ENCODE peak calls at places on chromosomes 2 and 18, in ten cellular contexts. Y is smooth muscle cell of the brain vasculature; L is AG09319; A is activated effector memory CD4-positive, alpha-beta T cell treated with anti-CD3 and anti-CD28 coated beads, Interleukin-2, amount 50 U/mL, for 16 hours; E is iris pigment epithelial cell; F is MV-4-11; O is activated CD4-positive, alpha-beta T cell treated with anti-CD3 and anti-CD28 coated beads for 1 hour; R is anterior cingulate cortex; D is ovary; C is GM12864. T is an unnamed sample.

GRCh38 chr18:61764381-61764780 is 128.4 kb downstream of the RNF152 start:
- DNase-seq in R (no peak), F (peak; percentile 82), D (no peak), Y (no peak), L (no peak), O (no peak), C (no peak), E (peak; percentile 20), A (no peak), T (no peak)

GRCh38 chr2:209431701-209432100 is 7.9 kb downstream of the MAP2 start:
- DNase-seq in Y (no peak), R (no peak), L (peak; percentile 11), C (no peak), F (no peak), A (no peak), O (no peak), D (no peak), E (peak; percentile 43), T (no peak)

GRCh38 chr2:196101325-196101981 is 32.8 kb upstream of the DNAH7 start:
- DNase-seq in O (no peak), E (no peak), F (peak; percentile 38), Y (peak; percentile 52), D (no peak), R (no peak), A (peak; percentile 66), L (no peak), C (peak; percentile 79), T (peak; percentile 56)

GRCh38 chr18:78031991-78032390 is 782.3 kb downstream of the GALR1 start:
- DNase-seq in L (no peak), R (no peak), C (no peak), E (no peak), A (no peak), Y (no peak), F (no peak), D (no peak), O (no peak), T (no peak)

GRCh38 chr18:31586616-31587015 is 5.1 kb upstream of the TTR start:
- DNase-seq in L (no peak), Y (no peak), D (no peak), E (no peak), R (no peak), A (no peak), F (no peak), C (no peak), O (no peak), T (no peak)

GRCh38 chr18:55284614-55285013 is 303.4 kb downstream of the TCF4 start:
- DNase-seq in F (no peak), R (no peak), O (no peak), E (no peak), Y (no peak), A (no peak), L (no peak), D (no peak), C (no peak), T (no peak)

GRCh38 chr2:148930046-148930775 is 55.2 kb downstream of the KIF5C start:
- DNase-seq in L (no peak), C (no peak), D (no peak), Y (no peak), F (no peak), A (no peak), O (no peak), E (no peak), R (no peak), T (no peak)

GRCh38 chr2:126889071-126889470 is 9.6 kb upstream of the TEX51 start:
- DNase-seq in O (no peak), A (no peak), R (no peak), D (no peak), E (no peak), L (no peak), Y (no peak), C (no peak), F (no peak), T (no peak)

GRCh38 chr2:95700554-95700953 is 108.8 kb downstream of the TRIM43 start:
- DNase-seq in D (no peak), A (no peak), Y (no peak), E (no peak), O (no peak), L (no peak), R (no peak), C (no peak), F (peak; percentile 74), T (no peak)

GRCh38 chr2:197137234-197137633 is 173.3 kb downstream of the ANKRD44 start:
- DNase-seq in R (no peak), F (no peak), L (no peak), D (no peak), E (peak; percentile 68), A (no peak), O (no peak), C (no peak), Y (no peak), T (no peak)

GRCh38 chr2:164621761-164622105 is 451 bp upstream of the GRB14 start:
- DNase-seq in O (no peak), D (no peak), Y (no peak), C (no peak), F (no peak), L (no peak), R (no peak), E (no peak), A (no peak), T (no peak)

GRCh38 chr2:238239552-238239871 is 326 bp downstream of the HES6 start:
- DNase-seq in C (no peak), L (no peak), A (no peak), D (no peak), R (no peak), O (no peak), Y (no peak), E (no peak), F (no peak), T (no peak)

GRCh38 chr2:20145497-20146193 is 79.3 kb downstream of the SDC1 start:
- DNase-seq in F (no peak), R (no peak), Y (no peak), C (peak; percentile 55), E (no peak), O (no peak), A (no peak), D (no peak), L (no peak), T (no peak)

GRCh38 chr18:70415823-70416488 is 127.1 kb downstream of the SOCS6 start:
- DNase-seq in D (no peak), R (no peak), A (no peak), L (no peak), C (no peak), E (no peak), F (no peak), O (no peak), Y (no peak), T (no peak)